ENCODE peak calls at places on chromosomes 6 and 20, in six cellular contexts. S is SW480; N is cortex of kidney; C is progenitor cell of endocrine pancreas; D is mucosa of descending colon; B is CD8-positive, alpha-beta T cell. K is an unnamed sample.

GRCh38 chr6:154298297-154298696 is 58.3 kb downstream of the IPCEF1 start:
- DNase-seq in D (no peak), N (no peak), B (no peak), S (no peak), C (no peak), K (peak; percentile 27)

GRCh38 chr6:130148181-130148580 is 74.6 kb downstream of the SAMD3 start:
- DNase-seq in B (no peak), D (no peak), S (no peak), N (no peak), C (no peak), K (no peak)

GRCh38 chr6:30511147-30511546 is 21.8 kb downstream of the HLA-E start:
- DNase-seq in B (no peak), C (no peak), N (no peak), D (no peak), S (no peak), K (no peak)

GRCh38 chr6:130620338-130620781 is 206.8 kb upstream of the SMLR1 start:
- DNase-seq in S (no peak), D (no peak), N (no peak), C (no peak), B (no peak), K (peak; percentile 77)

GRCh38 chr20:16362642-16363041 is 210.6 kb downstream of the KIF16B start:
- DNase-seq in B (no peak), D (no peak), S (no peak), N (no peak), C (no peak), K (no peak)

GRCh38 chr6:112235956-112236355 is 18.4 kb downstream of the LAMA4 start:
- DNase-seq in N (no peak), C (no peak), B (no peak), D (no peak), S (no peak), K (no peak)

GRCh38 chr20:19522080-19522801 is 235.8 kb upstream of the RIN2 start:
- DNase-seq in C (no peak), N (no peak), D (no peak), S (peak; percentile 92), B (no peak), K (no peak)

GRCh38 chr6:136772685-136773472 is 19.4 kb downstream of the MAP3K5 start:
- DNase-seq in S (no peak), C (no peak), B (no peak), D (no peak), N (no peak), K (no peak)

K was measured in A673.